ENCODE peak calls at places on chromosomes 13 and 19, in six cellular contexts. One of them, this sample, is unnamed.
A peak's percentile ranks its signal among the peaks of the same experiment; 100 is the strongest.

GRCh38 chr13:74070065-74070464 is 64.1 kb downstream of the KLF12 start:
- DNase-seq in adrenal gland: no peak
- DNase-seq in epithelial cell of proximal tubule: no peak
- DNase-seq in PC-3: no peak
- DNase-seq in fibroblast of mammary gland: no peak
- DNase-seq in A549: no peak
- DNase-seq in this sample: no peak

GRCh38 chr13:73338389-73338788 is 279.6 kb downstream of the KLF5 start:
- DNase-seq in adrenal gland: no peak
- DNase-seq in epithelial cell of proximal tubule: no peak
- DNase-seq in PC-3: no peak
- DNase-seq in fibroblast of mammary gland: peak; percentile 17
- DNase-seq in A549: no peak
- DNase-seq in this sample: no peak

GRCh38 chr13:28628250-28628649 is 30.7 kb upstream of the POMP start:
- DNase-seq in adrenal gland: no peak
- DNase-seq in epithelial cell of proximal tubule: no peak
- DNase-seq in PC-3: no peak
- DNase-seq in fibroblast of mammary gland: no peak
- DNase-seq in A549: no peak
- DNase-seq in this sample: no peak

GRCh38 chr19:13001502-13002388 is 6.5 kb downstream of the NFIX start:
- DNase-seq in adrenal gland: no peak
- DNase-seq in epithelial cell of proximal tubule: no peak
- DNase-seq in PC-3: no peak
- DNase-seq in fibroblast of mammary gland: peak; percentile 65
- DNase-seq in A549: no peak
- DNase-seq in this sample: no peak

GRCh38 chr19:6743714-6744380 is 4.4 kb downstream of the TRIP10 start:
- DNase-seq in adrenal gland: no peak
- DNase-seq in epithelial cell of proximal tubule: no peak
- DNase-seq in PC-3: peak; percentile 47
- DNase-seq in fibroblast of mammary gland: peak; percentile 36
- DNase-seq in A549: no peak
- DNase-seq in this sample: no peak

GRCh38 chr19:38663957-38664502 is 16.6 kb downstream of the ACTN4 start:
- DNase-seq in adrenal gland: no peak
- DNase-seq in epithelial cell of proximal tubule: no peak
- DNase-seq in PC-3: no peak
- DNase-seq in fibroblast of mammary gland: no peak
- DNase-seq in A549: no peak
- DNase-seq in this sample: no peak

GRCh38 chr19:1102407-1103106 is 1.2 kb upstream of the GPX4 start:
- DNase-seq in adrenal gland: peak; percentile 70
- DNase-seq in epithelial cell of proximal tubule: peak; percentile 99
- DNase-seq in PC-3: peak; percentile 96
- DNase-seq in fibroblast of mammary gland: peak; percentile 100
- DNase-seq in A549: no peak
- DNase-seq in this sample: peak; percentile 99

GRCh38 chr19:6023936-6024335 is 46.0 kb upstream of the RANBP3 start:
- DNase-seq in adrenal gland: no peak
- DNase-seq in epithelial cell of proximal tubule: no peak
- DNase-seq in PC-3: no peak
- DNase-seq in fibroblast of mammary gland: no peak
- DNase-seq in A549: no peak
- DNase-seq in this sample: no peak

GRCh38 chr13:97696921-97697320 is 256.6 kb upstream of the IPO5 start:
- DNase-seq in adrenal gland: no peak
- DNase-seq in epithelial cell of proximal tubule: no peak
- DNase-seq in PC-3: no peak
- DNase-seq in fibroblast of mammary gland: no peak
- DNase-seq in A549: no peak
- DNase-seq in this sample: no peak

GRCh38 chr19:33507021-33507956 is 14.3 kb downstream of the PEPD start:
- DNase-seq in adrenal gland: peak; percentile 27
- DNase-seq in epithelial cell of proximal tubule: no peak
- DNase-seq in PC-3: peak; percentile 45
- DNase-seq in fibroblast of mammary gland: peak; percentile 12
- DNase-seq in A549: no peak
- DNase-seq in this sample: no peak

GRCh38 chr13:66704110-66704509 is 526.0 kb downstream of the PCDH9 start:
- DNase-seq in adrenal gland: no peak
- DNase-seq in epithelial cell of proximal tubule: no peak
- DNase-seq in PC-3: no peak
- DNase-seq in fibroblast of mammary gland: no peak
- DNase-seq in A549: no peak
- DNase-seq in this sample: no peak

GRCh38 chr19:29680937-29681336 is 15.7 kb downstream of the PLEKHF1 start:
- DNase-seq in adrenal gland: no peak
- DNase-seq in epithelial cell of proximal tubule: no peak
- DNase-seq in PC-3: no peak
- DNase-seq in fibroblast of mammary gland: no peak
- DNase-seq in A549: no peak
- DNase-seq in this sample: no peak
- TF ChIP-seq CTCF in adrenal gland: no peak
- TF ChIP-seq CTCF in epithelial cell of proximal tubule: no peak
- TF ChIP-seq CTCF in PC-3: no peak
- TF ChIP-seq CTCF in fibroblast of mammary gland: no peak
- TF ChIP-seq CTCF in A549: no peak
- TF ChIP-seq CTCF in this sample: no peak

DNA sequence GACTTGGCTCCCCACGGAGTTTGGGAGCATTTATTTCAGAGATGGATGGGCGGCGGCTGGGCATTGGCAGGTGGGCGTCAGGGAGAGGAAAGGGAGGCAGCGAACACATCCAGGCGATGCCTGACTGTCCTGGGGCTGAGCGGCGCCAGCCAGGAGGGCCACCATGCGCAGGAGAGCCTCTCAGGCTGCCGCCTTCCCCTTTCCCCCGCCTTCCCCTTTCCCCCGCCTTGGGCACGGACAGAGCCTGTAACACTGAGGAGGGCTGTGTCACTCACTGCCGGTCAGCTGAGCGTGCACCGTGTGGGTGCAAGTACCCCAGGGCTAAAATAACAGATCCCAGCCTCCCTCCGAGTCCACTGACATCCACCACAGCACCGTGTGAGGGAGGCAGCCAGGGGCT is 11.4 kb downstream of the MCF2L start:
- DNase-seq in adrenal gland: no peak
- DNase-seq in epithelial cell of proximal tubule: no peak
- DNase-seq in PC-3: no peak
- DNase-seq in fibroblast of mammary gland: no peak
- DNase-seq in A549: no peak
- DNase-seq in this sample: no peak
- H3K4me3 ChIP-seq in adrenal gland: no peak overlapping the region
- H3K4me3 ChIP-seq in epithelial cell of proximal tubule: no peak overlapping the region
- H3K4me3 ChIP-seq in PC-3: no peak overlapping the region
- H3K4me3 ChIP-seq in fibroblast of mammary gland: no peak overlapping the region
- H3K4me3 ChIP-seq in A549: no peak overlapping the region
- H3K4me3 ChIP-seq in this sample: no peak overlapping the region

GRCh38 chr13:43965446-43965845 is 85.7 kb downstream of the LACC1 start:
- DNase-seq in adrenal gland: no peak
- DNase-seq in epithelial cell of proximal tubule: no peak
- DNase-seq in PC-3: no peak
- DNase-seq in fibroblast of mammary gland: no peak
- DNase-seq in A549: no peak
- DNase-seq in this sample: no peak

GRCh38 chr13:43964698-43965097 is 85.0 kb downstream of the LACC1 start:
- DNase-seq in adrenal gland: no peak
- DNase-seq in epithelial cell of proximal tubule: no peak
- DNase-seq in PC-3: no peak
- DNase-seq in fibroblast of mammary gland: no peak
- DNase-seq in A549: no peak
- DNase-seq in this sample: no peak

GRCh38 chr13:43961909-43962308 is 82.2 kb downstream of the LACC1 start:
- DNase-seq in adrenal gland: no peak
- DNase-seq in epithelial cell of proximal tubule: no peak
- DNase-seq in PC-3: no peak
- DNase-seq in fibroblast of mammary gland: no peak
- DNase-seq in A549: no peak
- DNase-seq in this sample: no peak

GRCh38 chr13:43959291-43959690 is 79.6 kb downstream of the LACC1 start:
- DNase-seq in adrenal gland: no peak
- DNase-seq in epithelial cell of proximal tubule: no peak
- DNase-seq in PC-3: no peak
- DNase-seq in fibroblast of mammary gland: no peak
- DNase-seq in A549: no peak
- DNase-seq in this sample: no peak

GRCh38 chr13:43963726-43964125 is 84.0 kb downstream of the LACC1 start:
- DNase-seq in adrenal gland: no peak
- DNase-seq in epithelial cell of proximal tubule: no peak
- DNase-seq in PC-3: peak; percentile 14
- DNase-seq in fibroblast of mammary gland: no peak
- DNase-seq in A549: no peak
- DNase-seq in this sample: no peak
- TF ChIP-seq CTCF in adrenal gland: no peak
- TF ChIP-seq CTCF in epithelial cell of proximal tubule: peak; percentile 42
- TF ChIP-seq CTCF in PC-3: peak; percentile 27
- TF ChIP-seq CTCF in fibroblast of mammary gland: peak; percentile 9
- TF ChIP-seq CTCF in A549: no peak
- TF ChIP-seq CTCF in this sample: no peak

DNA sequence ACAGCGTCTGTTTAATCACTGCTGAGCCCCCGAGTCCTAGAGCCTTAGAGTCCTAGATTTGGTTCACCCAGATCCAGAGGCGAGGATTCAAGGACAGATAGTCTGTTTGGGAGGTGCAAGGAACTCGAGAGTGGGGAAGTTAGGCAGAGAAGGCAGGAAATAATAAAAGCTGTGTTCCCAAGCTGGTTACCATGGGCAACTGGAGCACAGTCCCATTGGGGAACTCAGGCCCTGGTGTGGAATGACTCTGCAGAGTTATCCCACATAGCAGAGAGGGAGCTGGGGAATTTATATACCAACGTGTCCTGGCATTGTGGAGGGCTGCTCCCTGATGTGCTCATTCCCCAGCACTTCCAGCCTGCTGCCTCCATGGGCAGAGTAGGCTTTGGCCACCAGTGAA is 9.7 kb downstream of the IGSF23 start:
- DNase-seq in adrenal gland: no peak
- DNase-seq in epithelial cell of proximal tubule: no peak
- DNase-seq in PC-3: peak; percentile 9
- DNase-seq in fibroblast of mammary gland: peak; percentile 32
- DNase-seq in A549: no peak
- DNase-seq in this sample: no peak
- H3K4me3 ChIP-seq in adrenal gland: no peak overlapping the region
- H3K4me3 ChIP-seq in epithelial cell of proximal tubule: no peak overlapping the region
- H3K4me3 ChIP-seq in PC-3: no peak overlapping the region
- H3K4me3 ChIP-seq in fibroblast of mammary gland: no peak overlapping the region
- H3K4me3 ChIP-seq in A549: no peak overlapping the region
- H3K4me3 ChIP-seq in this sample: no peak overlapping the region

GRCh38 chr13:37068962-37069361 is 9.5 kb upstream of the SUPT20H start:
- DNase-seq in adrenal gland: no peak
- DNase-seq in epithelial cell of proximal tubule: no peak
- DNase-seq in PC-3: peak; percentile 25
- DNase-seq in fibroblast of mammary gland: peak; percentile 43
- DNase-seq in A549: no peak
- DNase-seq in this sample: no peak
- TF ChIP-seq CTCF in adrenal gland: no peak
- TF ChIP-seq CTCF in epithelial cell of proximal tubule: peak; percentile 37
- TF ChIP-seq CTCF in PC-3: peak; percentile 46
- TF ChIP-seq CTCF in fibroblast of mammary gland: peak; percentile 34
- TF ChIP-seq CTCF in A549: no peak
- TF ChIP-seq CTCF in this sample: no peak

GRCh38 chr13:48153186-48153585 is 58.3 kb upstream of the MED4 start:
- DNase-seq in adrenal gland: no peak
- DNase-seq in epithelial cell of proximal tubule: no peak
- DNase-seq in PC-3: no peak
- DNase-seq in fibroblast of mammary gland: no peak
- DNase-seq in A549: no peak
- DNase-seq in this sample: no peak
- H3K4me3 ChIP-seq in adrenal gland: no peak overlapping the region
- H3K4me3 ChIP-seq in epithelial cell of proximal tubule: no peak overlapping the region
- H3K4me3 ChIP-seq in PC-3: no peak overlapping the region
- H3K4me3 ChIP-seq in fibroblast of mammary gland: no peak overlapping the region
- H3K4me3 ChIP-seq in A549: no peak overlapping the region
- H3K4me3 ChIP-seq in this sample: no peak overlapping the region

DNA sequence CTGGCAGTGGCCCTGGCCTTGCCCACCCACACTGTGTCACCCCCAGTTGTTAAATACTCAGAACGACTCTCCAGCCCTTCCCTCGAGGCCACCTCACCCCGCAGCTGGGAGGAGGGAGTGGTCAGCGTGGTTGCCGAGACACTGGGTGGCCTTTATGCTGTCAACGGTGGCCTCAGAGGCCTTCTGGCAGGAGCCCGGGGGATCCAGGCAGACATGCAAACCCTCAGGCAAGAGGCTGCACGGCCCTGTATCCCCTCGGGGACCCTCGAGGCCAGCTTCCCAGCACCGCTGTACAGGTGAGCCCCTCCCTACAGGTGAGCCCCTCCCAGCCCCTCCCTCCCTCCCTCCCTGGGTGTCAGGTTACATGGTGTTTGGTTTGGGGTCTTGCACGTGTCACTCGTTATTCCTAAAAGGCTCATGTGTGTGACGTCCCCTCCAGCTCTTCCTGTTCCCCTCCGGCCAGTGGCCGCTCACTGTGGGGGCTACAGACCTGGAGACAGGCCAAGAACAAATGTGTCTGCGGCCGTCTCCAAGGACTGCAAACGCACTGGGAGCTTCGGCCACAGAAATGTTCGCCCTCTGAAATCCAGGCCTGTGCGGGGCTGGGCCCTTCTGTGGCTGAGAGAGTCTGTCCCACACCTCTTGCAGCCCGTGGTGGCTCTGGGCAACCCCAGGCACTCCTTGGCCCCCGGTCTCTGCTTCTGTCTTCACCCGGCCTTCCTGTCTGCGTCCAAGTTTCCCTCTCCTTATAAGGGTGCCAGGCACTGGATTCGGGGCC is at the start of gene TEKTIP1:
- DNase-seq in adrenal gland: peak; percentile 42
- DNase-seq in epithelial cell of proximal tubule: no peak
- DNase-seq in PC-3: no peak
- DNase-seq in fibroblast of mammary gland: no peak
- DNase-seq in A549: no peak
- DNase-seq in this sample: no peak
- TF ChIP-seq CTCF in adrenal gland: no peak
- TF ChIP-seq CTCF in epithelial cell of proximal tubule: no peak
- TF ChIP-seq CTCF in PC-3: no peak
- TF ChIP-seq CTCF in fibroblast of mammary gland: no peak
- TF ChIP-seq CTCF in A549: no peak
- TF ChIP-seq CTCF in this sample: no peak

GRCh38 chr13:40617801-40618356 is 48.6 kb downstream of the FOXO1 start:
- DNase-seq in adrenal gland: no peak
- DNase-seq in epithelial cell of proximal tubule: no peak
- DNase-seq in PC-3: no peak
- DNase-seq in fibroblast of mammary gland: no peak
- DNase-seq in A549: no peak
- DNase-seq in this sample: no peak
- H3K4me3 ChIP-seq in adrenal gland: no peak overlapping the region
- H3K4me3 ChIP-seq in epithelial cell of proximal tubule: no peak overlapping the region
- H3K4me3 ChIP-seq in PC-3: no peak overlapping the region
- H3K4me3 ChIP-seq in fibroblast of mammary gland: no peak overlapping the region
- H3K4me3 ChIP-seq in A549: no peak overlapping the region
- H3K4me3 ChIP-seq in this sample: no peak overlapping the region